ENCODE peak calls at places on chromosomes 7 and 10, in nine cellular contexts. S, Q, O, I, N, D, G, B and J are unnamed samples.

GRCh38 chr7:50202052-50202555 is 102.4 kb upstream of the IKZF1 start:
- DNase-seq in S (no peak), O (no peak), D (no peak), N (no peak), B (no peak), Q (no peak), G (no peak), I (no peak), J (no peak)

GRCh38 chr10:97685395-97685958 is 1.6 kb downstream of the AVPI1 start:
- DNase-seq in B (peak; percentile 74), Q (no peak), G (peak; percentile 27), S (no peak), I (peak; percentile 66), N (no peak), D (no peak), O (peak; percentile 35), J (no peak)

GRCh38 chr10:44334621-44335184 is 50.2 kb downstream of the CXCL12 start:
- DNase-seq in I (no peak), D (no peak), O (peak; percentile 75), N (no peak), B (no peak), S (no peak), G (peak; percentile 13), Q (no peak), J (no peak)

GRCh38 chr7:21642422-21642821 is 99.6 kb downstream of the DNAH11 start:
- DNase-seq in S (no peak), N (no peak), G (no peak), O (no peak), B (no peak), I (no peak), D (no peak), Q (no peak), J (no peak)

GRCh38 chr7:44776211-44776610 is 20.3 kb upstream of the PPIA start:
- DNase-seq in B (no peak), O (no peak), I (no peak), S (no peak), D (no peak), G (no peak), Q (no peak), N (no peak), J (no peak)

GRCh38 chr7:69773535-69774225 is 175.4 kb downstream of the AUTS2 start:
- DNase-seq in N (no peak), Q (no peak), S (no peak), I (no peak), D (no peak), B (no peak), G (no peak), O (no peak), J (no peak)

GRCh38 chr7:47389171-47389922 is 192.6 kb downstream of the TNS3 start:
- DNase-seq in G (no peak), B (no peak), O (no peak), I (no peak), D (no peak), S (peak; percentile 59), N (no peak), Q (no peak), J (no peak)

GRCh38 chr10:45008524-45009161 is 7.9 kb downstream of the ZNF22 start:
- DNase-seq in D (peak; percentile 61), N (peak; percentile 11), S (no peak), G (peak; percentile 96), Q (peak; percentile 86), B (peak; percentile 65), O (peak; percentile 74), I (no peak), J (peak; percentile 9)

GRCh38 chr10:93600861-93601773 is at the start of gene RBP4:
- DNase-seq in G (peak; percentile 30), I (no peak), N (no peak), Q (peak; percentile 83), O (peak; percentile 44), S (peak; percentile 86), D (no peak), B (peak; percentile 26), J (no peak)

GRCh38 chr10:52729259-52730104 is 43.1 kb downstream of the MBL2 start:
- DNase-seq in G (peak; percentile 95), Q (peak; percentile 47), N (no peak), D (peak; percentile 45), S (no peak), B (peak; percentile 52), O (peak; percentile 67), I (no peak), J (no peak)

GRCh38 chr7:114703677-114704076 is 218.2 kb upstream of the MDFIC start:
- DNase-seq in D (no peak), Q (no peak), G (peak; percentile 25), N (no peak), O (no peak), B (no peak), I (no peak), S (no peak), J (no peak)

GRCh38 chr7:139035588-139036353 is at the start of gene ZC3HAV1L:
- DNase-seq in B (peak; percentile 49), S (peak; percentile 88), N (peak; percentile 61), D (peak; percentile 63), G (peak; percentile 67), I (peak; percentile 46), Q (peak; percentile 78), O (peak; percentile 95), J (peak; percentile 28)

GRCh38 chr7:32323687-32324086 is 166.5 kb downstream of the LSM5 start:
- DNase-seq in G (no peak), S (no peak), I (no peak), O (no peak), B (no peak), Q (no peak), D (no peak), N (no peak), J (no peak)

GRCh38 chr10:131928248-131929095 is 27.7 kb downstream of the PPP2R2D start:
- DNase-seq in G (no peak), O (no peak), N (no peak), S (no peak), B (no peak), Q (no peak), I (no peak), D (no peak), J (peak; percentile 36)

GRCh38 chr7:92064414-92065029 is 69.8 kb downstream of the CYP51A1 start:
- DNase-seq in D (no peak), S (no peak), Q (no peak), G (no peak), I (no peak), B (no peak), O (no peak), N (no peak), J (no peak)

GRCh38 chr7:27053153-27053552 is 42.6 kb downstream of the HOXA1 start:
- DNase-seq in B (no peak), N (no peak), S (no peak), D (no peak), I (no peak), O (no peak), Q (no peak), G (no peak), J (no peak)

GRCh38 chr7:134293029-134293740 is 23.5 kb downstream of the SLC35B4 start:
- DNase-seq in O (no peak), B (no peak), G (no peak), Q (peak; percentile 53), S (no peak), D (no peak), I (peak; percentile 35), N (no peak), J (no peak)

GRCh38 chr7:77910124-77910523 is 111.6 kb downstream of the PHTF2 start:
- DNase-seq in N (no peak), G (no peak), Q (no peak), D (no peak), I (no peak), O (no peak), S (no peak), B (peak; percentile 8), J (no peak)

GRCh38 chr7:64907641-64908326 is 4.7 kb downstream of the ZNF273 start:
- DNase-seq in N (peak; percentile 25), D (no peak), Q (no peak), O (peak; percentile 39), S (no peak), G (no peak), I (no peak), B (no peak), J (no peak)

GRCh38 chr10:110083884-110084283 is 76.1 kb downstream of the ADD3 start:
- DNase-seq in Q (peak; percentile 24), G (peak; percentile 34), I (no peak), B (no peak), D (no peak), N (peak; percentile 18), O (peak; percentile 34), S (no peak), J (no peak)

GRCh38 chr10:125538947-125539649 is 143.9 kb downstream of the TEX36 start:
- DNase-seq in Q (peak; percentile 74), S (no peak), D (peak; percentile 30), G (peak; percentile 34), I (peak; percentile 81), N (peak; percentile 94), O (no peak), B (no peak), J (no peak)

GRCh38 chr10:57891201-57892006 is 376.3 kb downstream of the IPMK start:
- DNase-seq in S (no peak), D (no peak), O (no peak), I (peak; percentile 54), N (no peak), Q (peak; percentile 15), B (no peak), G (peak; percentile 16), J (no peak)

GRCh38 chr7:35463176-35463575 is 209.3 kb upstream of the TBX20 start:
- DNase-seq in G (no peak), B (no peak), S (no peak), I (no peak), N (no peak), O (no peak), D (no peak), Q (no peak), J (no peak)